ENCODE peak calls at places on chromosomes 12 and 14, in seven cellular contexts. W, S, C, G, D, L and Y are unnamed samples.

GRCh38 chr14:23555882-23556699 is at the start of gene THTPA:
- DNase-seq in G (peak; percentile 94), L (peak; percentile 74), S (peak; percentile 98), D (peak; percentile 85), C (peak; percentile 95), W (peak; percentile 94), Y (no peak)

GRCh38 chr12:82757059-82757458 is 70.4 kb downstream of the TMTC2 start:
- DNase-seq in D (no peak), S (no peak), G (no peak), W (no peak), C (peak; percentile 28), L (no peak), Y (no peak)

GRCh38 chr14:50452979-50453705 is 56.5 kb upstream of the CDKL1 start:
- DNase-seq in L (peak; percentile 84), C (peak; percentile 96), S (no peak), W (peak; percentile 8), G (no peak), D (no peak), Y (no peak)

GRCh38 chr12:39935275-39935674 is 170.6 kb downstream of the SLC2A13 start:
- DNase-seq in W (no peak), S (no peak), C (peak; percentile 75), L (peak; percentile 34), G (no peak), D (no peak), Y (no peak)

GRCh38 chr12:120628919-120629318 is 11.5 kb upstream of the CABP1 start:
- DNase-seq in C (no peak), D (no peak), S (peak; percentile 45), L (no peak), G (no peak), W (peak; percentile 28), Y (peak; percentile 64)

GRCh38 chr12:32039341-32039740 is 67.3 kb upstream of the BICD1 start:
- DNase-seq in G (no peak), C (peak; percentile 9), S (no peak), L (no peak), W (peak; percentile 42), D (no peak), Y (no peak)

GRCh38 chr12:75812341-75813018 is 219.1 kb downstream of the PHLDA1 start:
- DNase-seq in L (peak; percentile 75), S (peak; percentile 5), W (peak; percentile 8), C (peak; percentile 93), G (no peak), D (no peak), Y (no peak)

GRCh38 chr12:99772274-99772673 is 124.7 kb downstream of the GARIN6 start:
- DNase-seq in G (no peak), W (no peak), S (no peak), D (no peak), C (no peak), L (no peak), Y (no peak)

GRCh38 chr14:102592969-102593840 is 756 bp downstream of the RCOR1 start:
- DNase-seq in W (peak; percentile 67), G (peak; percentile 55), L (no peak), D (peak; percentile 62), S (peak; percentile 73), C (peak; percentile 84), Y (no peak)

GRCh38 chr14:105021656-105022275 is 883 bp upstream of the CDCA4 start:
- DNase-seq in L (no peak), C (peak; percentile 50), G (peak; percentile 75), D (no peak), S (peak; percentile 76), W (peak; percentile 73), Y (peak; percentile 62)

GRCh38 chr12:1562813-1563412 is 31.5 kb downstream of the FBXL14 start:
- DNase-seq in S (no peak), C (no peak), D (no peak), G (no peak), L (peak; percentile 33), W (no peak), Y (no peak)

GRCh38 chr12:29640589-29641345 is 143.0 kb downstream of the TMTC1 start:
- DNase-seq in D (peak; percentile 73), W (peak; percentile 74), G (no peak), L (peak; percentile 71), C (peak; percentile 46), S (peak; percentile 57), Y (no peak)

GRCh38 chr14:104985675-104986486 is at the start of gene CLBA1:
- DNase-seq in S (peak; percentile 97), D (peak; percentile 84), W (peak; percentile 97), G (peak; percentile 88), C (peak; percentile 97), L (peak; percentile 73), Y (no peak)

GRCh38 chr14:80959448-80960006 is 4.1 kb downstream of the TSHR start:
- DNase-seq in L (no peak), D (no peak), S (no peak), G (peak; percentile 89), C (no peak), W (no peak), Y (no peak)

GRCh38 chr12:103852498-103852992 is 11.5 kb upstream of the NT5DC3 start:
- DNase-seq in L (peak; percentile 27), D (no peak), W (peak; percentile 51), C (peak; percentile 30), G (no peak), S (no peak), Y (no peak)

GRCh38 chr12:96249196-96250118 is 55.3 kb downstream of the ELK3 start:
- DNase-seq in C (peak; percentile 53), G (no peak), S (peak; percentile 31), D (no peak), L (peak; percentile 47), W (no peak), Y (no peak)

GRCh38 chr14:70822706-70823185 is 13.4 kb upstream of the MAP3K9 start:
- DNase-seq in G (peak; percentile 56), W (peak; percentile 78), C (peak; percentile 62), D (peak; percentile 59), L (no peak), S (peak; percentile 89), Y (peak; percentile 83)

GRCh38 chr14:59583755-59584154 is 7.1 kb upstream of the CCDC175 start:
- DNase-seq in W (no peak), L (peak; percentile 44), C (peak; percentile 56), G (no peak), S (no peak), D (no peak), Y (no peak)

GRCh38 chr12:108734200-108734906 is 3.0 kb upstream of the CORO1C start:
- DNase-seq in W (peak; percentile 91), C (peak; percentile 98), L (peak; percentile 94), S (no peak), D (peak; percentile 55), G (no peak), Y (no peak)

GRCh38 chr12:121278450-121279375 is 17.8 kb downstream of the CAMKK2 start:
- DNase-seq in C (peak; percentile 96), G (no peak), W (no peak), D (no peak), L (peak; percentile 36), S (no peak), Y (no peak)

GRCh38 chr12:49880756-49881390 is 22.8 kb downstream of the FAIM2 start:
- DNase-seq in W (no peak), S (no peak), D (no peak), G (no peak), C (no peak), L (no peak), Y (no peak)

GRCh38 chr12:49877066-49877465 is 26.6 kb downstream of the FAIM2 start:
- DNase-seq in D (no peak), G (no peak), C (no peak), S (no peak), L (no peak), W (no peak), Y (no peak)

GRCh38 chr12:49875115-49875720 is 28.5 kb downstream of the FAIM2 start:
- DNase-seq in D (no peak), W (no peak), S (no peak), G (no peak), C (no peak), L (no peak), Y (no peak)

GRCh38 chr12:49876070-49876469 is 27.6 kb downstream of the FAIM2 start:
- DNase-seq in C (no peak), G (no peak), S (no peak), L (no peak), W (no peak), D (no peak), Y (no peak)

GRCh38 chr12:49878021-49878420 is 25.7 kb downstream of the FAIM2 start:
- DNase-seq in C (no peak), G (no peak), L (no peak), D (no peak), S (no peak), W (no peak), Y (no peak)
- TF ChIP-seq EZH2 in C (no peak), G (no peak), L (no peak), D (no peak), S (no peak), W (no peak), Y (no peak)

GRCh38 chr12:51907864-51908425 is 641 bp downstream of the ACVRL1 start:
- DNase-seq in D (no peak), S (no peak), L (no peak), C (no peak), W (no peak), G (no peak), Y (no peak)
- TF ChIP-seq EZH2 in D (no peak), S (no peak), L (no peak), C (no peak), W (no peak), G (no peak), Y (no peak)

DNA sequence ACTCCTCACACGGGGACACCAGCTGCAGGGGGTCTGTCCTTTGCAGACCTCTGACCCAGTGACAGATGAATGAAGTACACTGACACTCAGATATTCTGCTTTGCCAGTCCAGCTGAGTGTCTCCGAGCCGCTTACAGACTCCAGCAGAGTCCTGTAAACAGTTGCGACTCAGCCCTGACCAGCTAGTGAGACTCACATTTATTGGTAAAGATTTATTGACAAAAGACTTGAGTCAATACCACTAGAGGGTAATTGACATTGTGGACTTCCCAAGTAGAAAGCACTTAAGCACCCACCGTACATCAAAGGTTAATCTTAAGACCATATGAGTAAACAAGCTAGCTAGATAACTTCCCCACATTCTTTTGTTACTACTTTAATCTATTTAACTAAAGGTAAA is 9.8 kb upstream of the FKBP4 start:
- DNase-seq in D (no peak), C (no peak), G (no peak), W (peak; percentile 31), S (no peak), L (no peak), Y (no peak)
- TF ChIP-seq EZH2 in D (no peak), C (no peak), G (no peak), W (no peak), S (no peak), L (no peak), Y (no peak)

GRCh38 chr12:13152281-13152680 is 44.2 kb upstream of the EMP1 start:
- DNase-seq in D (no peak), G (no peak), C (peak; percentile 62), W (no peak), S (no peak), L (no peak), Y (no peak)
- TF ChIP-seq EZH2 in D (no peak), G (no peak), C (no peak), W (no peak), S (no peak), L (no peak), Y (no peak)